ENCODE peak calls at places on chromosomes 1 and 21, in nine cellular contexts. H is foreskin fibroblast, O is sigmoid colon, K is psoas muscle, C is tibial nerve, L is cardiac muscle cell, F is GM06990, W is fibroblast of mammary gland, T is body of pancreas. B is an unnamed sample.

GRCh38 chr1:215517441-215517891 is 49.6 kb upstream of the KCTD3 start:
- DNase-seq in H (peak; percentile 58), O (no peak), K (no peak), C (no peak), L (peak; percentile 10), F (no peak), W (peak; percentile 69), T (no peak), B (peak; percentile 18)

GRCh38 chr1:22754106-22754768 is 43.6 kb downstream of the EPHB2 start:
- DNase-seq in H (peak; percentile 39), O (no peak), K (no peak), C (no peak), L (no peak), F (peak; percentile 67), W (peak; percentile 59), T (no peak), B (peak; percentile 21)

GRCh38 chr1:211327341-211327921 is 798 bp downstream of the TRAF5 start:
- DNase-seq in H (peak; percentile 81), O (no peak), K (no peak), C (no peak), L (peak; percentile 78), F (peak; percentile 69), W (peak; percentile 49), T (peak; percentile 86), B (peak; percentile 75)

GRCh38 chr1:67590329-67590728 is 94.7 kb upstream of the GADD45A start:
- DNase-seq in H (peak; percentile 71), O (peak; percentile 73), K (no peak), C (no peak), L (peak; percentile 64), F (no peak), W (peak; percentile 25), T (no peak), B (peak; percentile 78)

GRCh38 chr1:224635356-224635755 is 19.2 kb downstream of the CNIH3 start:
- DNase-seq in H (peak; percentile 96), O (no peak), K (no peak), C (no peak), L (peak; percentile 68), F (no peak), W (peak; percentile 84), T (peak; percentile 76), B (peak; percentile 69)

GRCh38 chr1:52862666-52863458 is 20.3 kb downstream of the ZYG11A start:
- DNase-seq in H (no peak), O (no peak), K (no peak), C (no peak), L (no peak), F (no peak), W (no peak), T (no peak), B (no peak)

GRCh38 chr21:16304700-16305099 is 574.9 kb downstream of the USP25 start:
- DNase-seq in H (no peak), O (no peak), K (no peak), C (no peak), L (no peak), F (no peak), W (peak; percentile 30), T (no peak), B (no peak)

GRCh38 chr1:13813398-13814012 is 113.5 kb downstream of the PRDM2 start:
- DNase-seq in H (peak; percentile 48), O (no peak), K (peak; percentile 72), C (no peak), L (peak; percentile 46), F (no peak), W (peak; percentile 27), T (peak; percentile 12), B (peak; percentile 32)

GRCh38 chr1:2543543-2544092 is 12.6 kb upstream of the TNFRSF14 start:
- DNase-seq in H (peak; percentile 80), O (no peak), K (no peak), C (no peak), L (no peak), F (no peak), W (no peak), T (no peak), B (no peak)

GRCh38 chr1:183180634-183181056 is 5.4 kb upstream of the LAMC2 start:
- DNase-seq in H (peak; percentile 59), O (no peak), K (peak; percentile 67), C (no peak), L (peak; percentile 90), F (peak; percentile 44), W (peak; percentile 92), T (peak; percentile 43), B (peak; percentile 93)

GRCh38 chr1:196309386-196309785 is 298.9 kb downstream of the KCNT2 start:
- DNase-seq in H (peak; percentile 43), O (no peak), K (no peak), C (no peak), L (peak; percentile 66), F (no peak), W (peak; percentile 62), T (no peak), B (peak; percentile 72)

GRCh38 chr1:172955161-172955821 is 95.5 kb downstream of the TNFSF18 start:
- DNase-seq in H (peak; percentile 85), O (no peak), K (no peak), C (no peak), L (peak; percentile 54), F (no peak), W (peak; percentile 83), T (no peak), B (peak; percentile 70)

GRCh38 chr1:19869929-19870328 is 12.3 kb upstream of the OTUD3 start:
- DNase-seq in H (peak; percentile 65), O (no peak), K (no peak), C (no peak), L (peak; percentile 58), F (no peak), W (peak; percentile 39), T (no peak), B (peak; percentile 62)

GRCh38 chr1:171841050-171841910 is at the start of gene DNM3:
- DNase-seq in H (peak; percentile 94), O (peak; percentile 91), K (peak; percentile 89), C (peak; percentile 66), L (peak; percentile 91), F (peak; percentile 82), W (peak; percentile 87), T (peak; percentile 71), B (peak; percentile 83)

GRCh38 chr21:28160378-28160777 is 832.3 kb downstream of the LTN1 start:
- DNase-seq in H (no peak), O (no peak), K (peak; percentile 57), C (no peak), L (peak; percentile 42), F (no peak), W (peak; percentile 37), T (no peak), B (peak; percentile 30)

GRCh38 chr1:63651110-63651776 is 58.0 kb downstream of the PGM1 start:
- DNase-seq in H (no peak), O (no peak), K (no peak), C (no peak), L (peak; percentile 70), F (no peak), W (peak; percentile 25), T (no peak), B (peak; percentile 48)

GRCh38 chr1:28428990-28429520 is 59.5 kb downstream of the PHACTR4 start:
- DNase-seq in H (no peak), O (no peak), K (no peak), C (no peak), L (no peak), F (no peak), W (no peak), T (no peak), B (no peak)

DNA sequence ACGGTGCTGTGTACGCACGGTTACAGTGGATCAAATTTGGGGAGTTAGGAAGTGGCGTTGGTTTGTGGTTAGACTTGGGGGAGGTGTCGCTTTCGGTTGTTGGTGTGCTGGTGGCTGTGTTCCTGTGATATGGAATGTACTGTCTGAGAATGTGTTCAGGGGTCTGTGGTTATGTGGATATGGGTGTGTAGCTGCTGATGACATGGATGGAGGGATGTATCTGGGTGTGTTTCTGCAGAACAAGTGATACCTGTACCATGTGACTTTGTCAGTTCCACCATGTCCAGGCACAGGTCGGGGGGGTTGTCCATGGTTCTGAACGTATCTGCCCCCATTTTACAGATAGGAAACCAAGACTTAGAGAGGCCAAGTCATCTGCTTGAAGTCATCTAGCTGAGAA is 22.7 kb downstream of the PAX7 start:
- DNase-seq in H (no peak), O (no peak), K (no peak), C (no peak), L (no peak), F (no peak), W (no peak), T (no peak), B (no peak)
- H3K4me3 ChIP-seq in H (no peak overlapping the region), O (no peak overlapping the region), K (no peak overlapping the region), C (no peak overlapping the region), L (no peak overlapping the region), F (no peak overlapping the region), W (no peak overlapping the region), T (no peak overlapping the region), B (no peak overlapping the region)

GRCh38 chr1:6783956-6784559 is 1.2 kb upstream of the CAMTA1 start:
- DNase-seq in H (no peak), O (no peak), K (no peak), C (no peak), L (peak; percentile 22), F (no peak), W (peak; percentile 16), T (no peak), B (peak; percentile 31)
- TF ChIP-seq CTCF in H (no peak), O (no peak), K (no peak), C (no peak), L (no peak), F (no peak), W (no peak), T (peak; percentile 1), B (no peak)

DNA sequence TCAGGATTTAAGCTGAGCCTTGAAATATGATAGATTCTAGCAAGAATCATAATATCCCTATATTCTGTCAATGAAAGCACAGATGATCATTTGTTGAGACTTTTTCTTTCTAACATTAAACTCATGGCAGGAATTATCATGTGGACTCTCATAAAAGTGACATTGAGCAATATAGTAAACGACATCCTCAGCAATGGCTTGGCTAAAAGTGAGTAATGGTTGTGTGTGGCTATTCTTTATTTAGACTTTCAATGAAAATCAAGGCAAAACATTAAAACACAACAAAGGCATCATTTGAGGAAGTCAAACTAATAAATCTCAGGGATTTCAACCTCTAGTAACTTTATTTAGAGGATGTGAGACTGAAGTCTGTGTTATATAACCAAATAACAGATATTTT is 257.8 kb upstream of the ADGRL4 start:
- DNase-seq in H (peak; percentile 30), O (no peak), K (no peak), C (no peak), L (no peak), F (no peak), W (no peak), T (no peak), B (no peak)
- H3K4me3 ChIP-seq in H (no peak overlapping the region), O (no peak overlapping the region), K (no peak overlapping the region), C (no peak overlapping the region), L (no peak overlapping the region), F (no peak overlapping the region), W (no peak overlapping the region), T (no peak overlapping the region), B (no peak overlapping the region)

DNA sequence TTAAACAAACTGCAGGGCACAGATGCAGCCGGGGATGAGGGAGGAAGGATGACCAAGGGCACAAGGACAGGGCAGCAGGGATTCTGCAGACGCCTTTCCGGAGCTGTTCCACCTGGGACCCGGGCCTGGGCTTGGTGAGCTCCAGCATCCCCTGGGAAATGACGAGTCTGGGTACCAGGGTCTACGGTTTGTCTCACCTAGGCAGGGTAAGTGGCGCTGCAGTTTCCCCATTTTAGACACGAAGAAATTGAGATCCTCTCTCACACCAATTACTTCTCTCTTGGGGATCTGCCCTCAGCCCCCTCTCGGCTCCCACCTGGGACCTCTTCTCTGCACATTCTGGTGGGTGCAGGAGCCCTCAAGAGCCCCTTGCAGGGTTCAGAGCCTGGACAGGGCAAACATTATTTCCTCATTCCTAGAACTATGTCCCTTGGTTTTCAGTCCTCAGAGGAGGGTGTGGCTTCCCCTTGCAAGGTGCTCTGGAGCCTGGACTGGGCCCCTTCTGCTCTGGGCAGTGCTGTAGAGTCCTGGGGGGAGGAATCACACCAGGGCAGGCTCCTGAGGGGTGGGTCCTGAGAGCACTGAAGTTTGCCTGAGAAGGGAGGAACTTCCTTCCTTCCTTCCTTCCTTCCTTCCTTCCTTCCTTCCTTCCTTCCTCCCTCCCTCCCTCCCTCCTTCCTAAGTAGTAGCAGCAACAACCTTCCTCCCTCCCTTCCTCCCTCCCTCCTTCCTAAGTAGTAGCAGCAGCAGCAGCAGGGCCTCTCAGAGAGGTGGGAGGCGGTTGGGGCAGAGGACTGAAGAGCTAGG is 16.0 kb downstream of the RAP1GAP start:
- DNase-seq in H (no peak), O (no peak), K (no peak), C (no peak), L (no peak), F (no peak), W (no peak), T (peak; percentile 11), B (no peak)
- TF ChIP-seq CTCF in H (no peak), O (no peak), K (no peak), C (no peak), L (no peak), F (no peak), W (no peak), T (no peak), B (no peak)